ENCODE peak calls at places on chromosomes 6 and 20, in ten cellular contexts. One of them, this sample, is unnamed.
A peak's percentile ranks its signal among the peaks of the same experiment; 100 is the strongest.

GRCh38 chr20:7375905-7376304 is 564.4 kb downstream of the HAO1 start:
- DNase-seq in bronchial epithelial cell: peak; percentile 39
- DNase-seq in GM23338: peak; percentile 44
- DNase-seq in adrenal gland: no peak
- DNase-seq in cardiac fibroblast: peak; percentile 33
- DNase-seq in choroid plexus epithelial cell: peak; percentile 55
- DNase-seq in AG10803: no peak
- DNase-seq in brain microvascular endothelial cell: no peak
- DNase-seq in neural crest cell: no peak
- DNase-seq in endodermal cell: no peak
- DNase-seq in this sample: no peak

GRCh38 chr20:31968299-31969126 is 562 bp downstream of the XKR7 start:
- DNase-seq in bronchial epithelial cell: peak; percentile 31
- DNase-seq in GM23338: peak; percentile 97
- DNase-seq in adrenal gland: peak; percentile 79
- DNase-seq in cardiac fibroblast: peak; percentile 73
- DNase-seq in choroid plexus epithelial cell: peak; percentile 69
- DNase-seq in AG10803: peak; percentile 38
- DNase-seq in brain microvascular endothelial cell: peak; percentile 48
- DNase-seq in neural crest cell: peak; percentile 100
- DNase-seq in endodermal cell: peak; percentile 99
- DNase-seq in this sample: peak; percentile 73

GRCh38 chr20:19886666-19887288 is 128.7 kb downstream of the RIN2 start:
- DNase-seq in bronchial epithelial cell: peak; percentile 33
- DNase-seq in GM23338: peak; percentile 37
- DNase-seq in adrenal gland: no peak
- DNase-seq in cardiac fibroblast: peak; percentile 27
- DNase-seq in choroid plexus epithelial cell: peak; percentile 60
- DNase-seq in AG10803: no peak
- DNase-seq in brain microvascular endothelial cell: no peak
- DNase-seq in neural crest cell: no peak
- DNase-seq in endodermal cell: peak; percentile 49
- DNase-seq in this sample: no peak

GRCh38 chr6:88869263-88870023 is 94.0 kb downstream of the RNGTT start:
- DNase-seq in bronchial epithelial cell: no peak
- DNase-seq in GM23338: no peak
- DNase-seq in adrenal gland: no peak
- DNase-seq in cardiac fibroblast: peak; percentile 7
- DNase-seq in choroid plexus epithelial cell: peak; percentile 41
- DNase-seq in AG10803: peak; percentile 11
- DNase-seq in brain microvascular endothelial cell: no peak
- DNase-seq in neural crest cell: no peak
- DNase-seq in endodermal cell: no peak
- DNase-seq in this sample: no peak

GRCh38 chr6:134932535-134933470 is 17.1 kb downstream of the ALDH8A1 start:
- DNase-seq in bronchial epithelial cell: no peak
- DNase-seq in GM23338: no peak
- DNase-seq in adrenal gland: no peak
- DNase-seq in cardiac fibroblast: no peak
- DNase-seq in choroid plexus epithelial cell: no peak
- DNase-seq in AG10803: no peak
- DNase-seq in brain microvascular endothelial cell: no peak
- DNase-seq in neural crest cell: no peak
- DNase-seq in endodermal cell: no peak
- DNase-seq in this sample: no peak

GRCh38 chr6:18978330-18979128 is 591.4 kb downstream of the RNF144B start:
- DNase-seq in bronchial epithelial cell: peak; percentile 72
- DNase-seq in GM23338: peak; percentile 67
- DNase-seq in adrenal gland: no peak
- DNase-seq in cardiac fibroblast: peak; percentile 7
- DNase-seq in choroid plexus epithelial cell: peak; percentile 26
- DNase-seq in AG10803: peak; percentile 6
- DNase-seq in brain microvascular endothelial cell: peak; percentile 89
- DNase-seq in neural crest cell: no peak
- DNase-seq in endodermal cell: no peak
- DNase-seq in this sample: no peak

GRCh38 chr6:165660881-165661415 is 2.1 kb downstream of the PDE10A start:
- DNase-seq in bronchial epithelial cell: no peak
- DNase-seq in GM23338: no peak
- DNase-seq in adrenal gland: no peak
- DNase-seq in cardiac fibroblast: no peak
- DNase-seq in choroid plexus epithelial cell: no peak
- DNase-seq in AG10803: no peak
- DNase-seq in brain microvascular endothelial cell: no peak
- DNase-seq in neural crest cell: no peak
- DNase-seq in endodermal cell: peak; percentile 70
- DNase-seq in this sample: no peak

GRCh38 chr20:58639182-58640146 is 11.6 kb upstream of the STX16 start:
- DNase-seq in bronchial epithelial cell: no peak
- DNase-seq in GM23338: no peak
- DNase-seq in adrenal gland: no peak
- DNase-seq in cardiac fibroblast: no peak
- DNase-seq in choroid plexus epithelial cell: no peak
- DNase-seq in AG10803: no peak
- DNase-seq in brain microvascular endothelial cell: no peak
- DNase-seq in neural crest cell: no peak
- DNase-seq in endodermal cell: no peak
- DNase-seq in this sample: peak; percentile 16

GRCh38 chr6:123189805-123190204 is 193.8 kb downstream of the CLVS2 start:
- DNase-seq in bronchial epithelial cell: no peak
- DNase-seq in GM23338: peak; percentile 53
- DNase-seq in adrenal gland: no peak
- DNase-seq in cardiac fibroblast: no peak
- DNase-seq in choroid plexus epithelial cell: no peak
- DNase-seq in AG10803: no peak
- DNase-seq in brain microvascular endothelial cell: no peak
- DNase-seq in neural crest cell: no peak
- DNase-seq in endodermal cell: no peak
- DNase-seq in this sample: no peak

GRCh38 chr6:161024364-161024920 is 32.9 kb downstream of the MAP3K4 start:
- DNase-seq in bronchial epithelial cell: no peak
- DNase-seq in GM23338: no peak
- DNase-seq in adrenal gland: no peak
- DNase-seq in cardiac fibroblast: no peak
- DNase-seq in choroid plexus epithelial cell: no peak
- DNase-seq in AG10803: no peak
- DNase-seq in brain microvascular endothelial cell: no peak
- DNase-seq in neural crest cell: no peak
- DNase-seq in endodermal cell: no peak
- DNase-seq in this sample: no peak

GRCh38 chr6:16391451-16391912 is 153.1 kb downstream of the GMPR start:
- DNase-seq in bronchial epithelial cell: no peak
- DNase-seq in GM23338: no peak
- DNase-seq in adrenal gland: no peak
- DNase-seq in cardiac fibroblast: peak; percentile 60
- DNase-seq in choroid plexus epithelial cell: peak; percentile 38
- DNase-seq in AG10803: peak; percentile 34
- DNase-seq in brain microvascular endothelial cell: no peak
- DNase-seq in neural crest cell: no peak
- DNase-seq in endodermal cell: no peak
- DNase-seq in this sample: no peak

GRCh38 chr20:25082498-25082873 is 545 bp upstream of the VSX1 start:
- DNase-seq in bronchial epithelial cell: no peak
- DNase-seq in GM23338: no peak
- DNase-seq in adrenal gland: no peak
- DNase-seq in cardiac fibroblast: no peak
- DNase-seq in choroid plexus epithelial cell: no peak
- DNase-seq in AG10803: no peak
- DNase-seq in brain microvascular endothelial cell: no peak
- DNase-seq in neural crest cell: no peak
- DNase-seq in endodermal cell: no peak
- DNase-seq in this sample: no peak

GRCh38 chr6:37131104-37131959 is 38.6 kb upstream of the PIM1 start:
- DNase-seq in bronchial epithelial cell: peak; percentile 49
- DNase-seq in GM23338: no peak
- DNase-seq in adrenal gland: peak; percentile 73
- DNase-seq in cardiac fibroblast: peak; percentile 41
- DNase-seq in choroid plexus epithelial cell: no peak
- DNase-seq in AG10803: peak; percentile 51
- DNase-seq in brain microvascular endothelial cell: no peak
- DNase-seq in neural crest cell: peak; percentile 32
- DNase-seq in endodermal cell: no peak
- DNase-seq in this sample: no peak

GRCh38 chr6:150334790-150335783 is 33.7 kb upstream of the IYD start:
- DNase-seq in bronchial epithelial cell: peak; percentile 78
- DNase-seq in GM23338: peak; percentile 73
- DNase-seq in adrenal gland: peak; percentile 71
- DNase-seq in cardiac fibroblast: peak; percentile 88
- DNase-seq in choroid plexus epithelial cell: peak; percentile 92
- DNase-seq in AG10803: peak; percentile 78
- DNase-seq in brain microvascular endothelial cell: peak; percentile 80
- DNase-seq in neural crest cell: peak; percentile 39
- DNase-seq in endodermal cell: peak; percentile 81
- DNase-seq in this sample: peak; percentile 51

GRCh38 chr6:168413018-168413720 is 27.8 kb upstream of the SMOC2 start:
- DNase-seq in bronchial epithelial cell: no peak
- DNase-seq in GM23338: no peak
- DNase-seq in adrenal gland: no peak
- DNase-seq in cardiac fibroblast: no peak
- DNase-seq in choroid plexus epithelial cell: no peak
- DNase-seq in AG10803: no peak
- DNase-seq in brain microvascular endothelial cell: no peak
- DNase-seq in neural crest cell: no peak
- DNase-seq in endodermal cell: peak; percentile 34
- DNase-seq in this sample: no peak
- TF ChIP-seq CTCF in bronchial epithelial cell: no peak
- TF ChIP-seq CTCF in GM23338: no peak
- TF ChIP-seq CTCF in adrenal gland: no peak
- TF ChIP-seq CTCF in cardiac fibroblast: no peak
- TF ChIP-seq CTCF in choroid plexus epithelial cell: no peak
- TF ChIP-seq CTCF in AG10803: no peak
- TF ChIP-seq CTCF in brain microvascular endothelial cell: no peak
- TF ChIP-seq CTCF in neural crest cell: no peak
- TF ChIP-seq CTCF in endodermal cell: no peak
- TF ChIP-seq CTCF in this sample: no peak

GRCh38 chr6:3230275-3231212 is 3.1 kb upstream of the TUBB2B start:
- DNase-seq in bronchial epithelial cell: no peak
- DNase-seq in GM23338: peak; percentile 85
- DNase-seq in adrenal gland: no peak
- DNase-seq in cardiac fibroblast: peak; percentile 23
- DNase-seq in choroid plexus epithelial cell: peak; percentile 46
- DNase-seq in AG10803: peak; percentile 21
- DNase-seq in brain microvascular endothelial cell: peak; percentile 43
- DNase-seq in neural crest cell: peak; percentile 63
- DNase-seq in endodermal cell: peak; percentile 83
- DNase-seq in this sample: peak; percentile 76

GRCh38 chr6:3231213-3232016 is 4.0 kb upstream of the TUBB2B start:
- DNase-seq in bronchial epithelial cell: peak; percentile 20
- DNase-seq in GM23338: peak; percentile 93
- DNase-seq in adrenal gland: peak; percentile 85
- DNase-seq in cardiac fibroblast: peak; percentile 74
- DNase-seq in choroid plexus epithelial cell: peak; percentile 76
- DNase-seq in AG10803: peak; percentile 75
- DNase-seq in brain microvascular endothelial cell: peak; percentile 67
- DNase-seq in neural crest cell: peak; percentile 76
- DNase-seq in endodermal cell: peak; percentile 92
- DNase-seq in this sample: peak; percentile 86

GRCh38 chr6:3228046-3228671 is 706 bp upstream of the TUBB2B start:
- DNase-seq in bronchial epithelial cell: no peak
- DNase-seq in GM23338: peak; percentile 88
- DNase-seq in adrenal gland: no peak
- DNase-seq in cardiac fibroblast: no peak
- DNase-seq in choroid plexus epithelial cell: no peak
- DNase-seq in AG10803: no peak
- DNase-seq in brain microvascular endothelial cell: no peak
- DNase-seq in neural crest cell: peak; percentile 76
- DNase-seq in endodermal cell: peak; percentile 94
- DNase-seq in this sample: peak; percentile 97

GRCh38 chr6:3228791-3229565 is 1.5 kb upstream of the TUBB2B start:
- DNase-seq in bronchial epithelial cell: no peak
- DNase-seq in GM23338: peak; percentile 78
- DNase-seq in adrenal gland: no peak
- DNase-seq in cardiac fibroblast: peak; percentile 31
- DNase-seq in choroid plexus epithelial cell: peak; percentile 39
- DNase-seq in AG10803: no peak
- DNase-seq in brain microvascular endothelial cell: no peak
- DNase-seq in neural crest cell: peak; percentile 61
- DNase-seq in endodermal cell: peak; percentile 83
- DNase-seq in this sample: peak; percentile 79

DNA sequence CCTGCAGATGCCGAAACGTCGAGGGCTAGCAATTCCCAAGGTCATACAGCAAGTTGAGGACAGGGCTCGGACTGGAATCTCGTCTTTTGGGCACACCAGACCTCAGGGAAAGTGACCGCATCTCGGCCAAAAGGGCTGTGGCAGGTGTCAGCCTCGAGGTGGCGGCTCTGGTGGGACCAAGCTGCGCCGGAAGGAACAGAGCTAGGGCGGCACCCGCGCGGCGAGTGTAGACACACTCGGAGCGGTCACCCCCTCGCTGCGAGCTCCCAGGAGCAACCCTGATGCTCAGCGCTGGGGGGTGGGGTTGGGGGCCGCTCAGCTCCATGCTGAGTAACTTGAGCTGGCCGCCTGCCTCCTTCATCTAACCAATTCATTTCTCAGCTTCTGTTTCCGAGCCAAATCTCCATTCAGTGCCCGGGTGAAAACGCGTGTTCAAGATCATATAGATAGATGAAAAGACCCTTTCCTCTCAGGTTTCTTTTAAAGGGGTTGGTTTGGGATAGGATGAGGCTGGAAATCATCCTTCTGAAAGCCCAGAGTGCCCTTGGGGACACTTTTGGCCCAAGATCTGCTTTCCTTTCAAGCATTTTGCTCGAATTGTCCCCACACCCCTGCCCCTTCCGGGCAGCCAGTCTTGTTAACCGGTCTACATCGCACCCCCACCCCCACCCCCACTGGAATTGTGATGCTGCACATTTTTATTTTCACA is 2.3 kb upstream of the TUBB2B start:
- DNase-seq in bronchial epithelial cell: no peak
- DNase-seq in GM23338: peak; percentile 81
- DNase-seq in adrenal gland: no peak
- DNase-seq in cardiac fibroblast: no peak
- DNase-seq in choroid plexus epithelial cell: no peak
- DNase-seq in AG10803: no peak
- DNase-seq in brain microvascular endothelial cell: no peak
- DNase-seq in neural crest cell: peak; percentile 45
- DNase-seq in endodermal cell: peak; percentile 92
- DNase-seq in this sample: peak; percentile 84
- TF ChIP-seq CTCF in bronchial epithelial cell: no peak
- TF ChIP-seq CTCF in GM23338: peak; percentile 18
- TF ChIP-seq CTCF in adrenal gland: no peak
- TF ChIP-seq CTCF in cardiac fibroblast: no peak
- TF ChIP-seq CTCF in choroid plexus epithelial cell: no peak
- TF ChIP-seq CTCF in AG10803: no peak
- TF ChIP-seq CTCF in brain microvascular endothelial cell: peak; percentile 3
- TF ChIP-seq CTCF in neural crest cell: no peak
- TF ChIP-seq CTCF in endodermal cell: peak; percentile 54
- TF ChIP-seq CTCF in this sample: peak; percentile 20

GRCh38 chr6:126312013-126312665 is 27.8 kb upstream of the CENPW start:
- DNase-seq in bronchial epithelial cell: peak; percentile 44
- DNase-seq in GM23338: peak; percentile 62
- DNase-seq in adrenal gland: no peak
- DNase-seq in cardiac fibroblast: peak; percentile 15
- DNase-seq in choroid plexus epithelial cell: peak; percentile 21
- DNase-seq in AG10803: no peak
- DNase-seq in brain microvascular endothelial cell: no peak
- DNase-seq in neural crest cell: no peak
- DNase-seq in endodermal cell: peak; percentile 57
- DNase-seq in this sample: no peak
- TF ChIP-seq CTCF in bronchial epithelial cell: peak; percentile 8
- TF ChIP-seq CTCF in GM23338: peak; percentile 57
- TF ChIP-seq CTCF in adrenal gland: peak; percentile 11
- TF ChIP-seq CTCF in cardiac fibroblast: peak; percentile 41
- TF ChIP-seq CTCF in choroid plexus epithelial cell: peak; percentile 38
- TF ChIP-seq CTCF in AG10803: peak; percentile 48
- TF ChIP-seq CTCF in brain microvascular endothelial cell: peak; percentile 58
- TF ChIP-seq CTCF in neural crest cell: peak; percentile 47
- TF ChIP-seq CTCF in endodermal cell: peak; percentile 73
- TF ChIP-seq CTCF in this sample: peak; percentile 62

GRCh38 chr20:39289316-39289715 is 327.2 kb downstream of the DHX35 start:
- DNase-seq in bronchial epithelial cell: no peak
- DNase-seq in GM23338: peak; percentile 63
- DNase-seq in adrenal gland: peak; percentile 25
- DNase-seq in cardiac fibroblast: no peak
- DNase-seq in choroid plexus epithelial cell: no peak
- DNase-seq in AG10803: no peak
- DNase-seq in brain microvascular endothelial cell: no peak
- DNase-seq in neural crest cell: no peak
- DNase-seq in endodermal cell: peak; percentile 78
- DNase-seq in this sample: no peak
- TF ChIP-seq CTCF in bronchial epithelial cell: peak; percentile 18
- TF ChIP-seq CTCF in GM23338: peak; percentile 69
- TF ChIP-seq CTCF in adrenal gland: peak; percentile 25
- TF ChIP-seq CTCF in cardiac fibroblast: no peak
- TF ChIP-seq CTCF in choroid plexus epithelial cell: peak; percentile 18
- TF ChIP-seq CTCF in AG10803: no peak
- TF ChIP-seq CTCF in brain microvascular endothelial cell: peak; percentile 3
- TF ChIP-seq CTCF in neural crest cell: peak; percentile 45
- TF ChIP-seq CTCF in endodermal cell: peak; percentile 76
- TF ChIP-seq CTCF in this sample: no peak

This sample was measured in glutamatergic neuron.